ENCODE peak calls at places on chromosomes 7 and 10, in six cellular contexts. I is RWPE2, E is SK-N-SH, P is stomach, G is upper lobe of left lung, Z is IMR-90. J is an unnamed sample. For H3K4me1 and H3K9me3, the result is how much of the 10 kb centered on the place peaks cover.

GRCh38 chr10:90930070-90930837 is 9.4 kb upstream of the ANKRD1 start:
- DNase-seq in I (no peak), E (no peak), P (no peak), G (no peak), Z (peak), J (peak)

GRCh38 chr7:27155816-27156507 is 513 bp downstream of the HOXA7 start:
- DNase-seq in I (peak), E (no peak), P (peak), G (peak), Z (no peak), J (no peak)

GRCh38 chr7:15685358-15686181 is 913 bp downstream of the MEOX2 start:
- DNase-seq in I (no peak), E (peak), P (no peak), G (no peak), Z (peak), J (peak)

GRCh38 chr7:2820508-2820934 is 23.6 kb downstream of the GNA12 start:
- DNase-seq in I (peak), E (no peak), P (peak), G (peak), Z (peak), J (peak)

GRCh38 chr10:51895209-51895608 is 195.8 kb upstream of the CSTF2T start:
- DNase-seq in I (no peak), E (no peak), P (no peak), G (no peak), Z (peak), J (no peak)

GRCh38 chr10:122515022-122515424 is 45.5 kb upstream of the DMBT1 start:
- DNase-seq in I (no peak), E (no peak), P (no peak), G (no peak), Z (no peak), J (no peak)

GRCh38 chr7:42480304-42480665 is 243.3 kb upstream of the GLI3 start:
- DNase-seq in I (no peak), E (no peak), P (no peak), G (no peak), Z (no peak), J (no peak)

GRCh38 chr10:124222298-124223000 is 129.1 kb upstream of the CHST15 start:
- DNase-seq in I (no peak), E (peak), P (no peak), G (no peak), Z (no peak), J (no peak)

GRCh38 chr7:97064972-97065587 is 40.4 kb upstream of the DLX5 start:
- DNase-seq in I (no peak), E (peak), P (no peak), G (no peak), Z (peak), J (peak)

GRCh38 chr7:131307627-131308026 is 20.0 kb upstream of the MKLN1 start:
- DNase-seq in I (no peak), E (no peak), P (no peak), G (no peak), Z (no peak), J (no peak)

GRCh38 chr10:53977262-53977661 is 823.8 kb downstream of the PCDH15 start:
- DNase-seq in I (no peak), E (no peak), P (no peak), G (no peak), Z (no peak), J (no peak)

GRCh38 chr10:123145542-123146012 is 2.4 kb upstream of the HMX2 start:
- DNase-seq in I (no peak), E (peak), P (no peak), G (no peak), Z (no peak), J (no peak)

GRCh38 chr10:106440767-106441166 is 723.7 kb downstream of the SORCS1 start:
- DNase-seq in I (peak), E (no peak), P (no peak), G (no peak), Z (no peak), J (no peak)

GRCh38 chr7:158613481-158613880 is 25.9 kb upstream of the PTPRN2 start:
- DNase-seq in I (no peak), E (no peak), P (no peak), G (no peak), Z (no peak), J (peak)

GRCh38 chr7:49623943-49624342 is 149.5 kb upstream of the VWC2 start:
- DNase-seq in I (no peak), E (no peak), P (no peak), G (no peak), Z (no peak), J (no peak)

GRCh38 chr10:71150811-71151210 is 61.6 kb upstream of the UNC5B start:
- DNase-seq in I (no peak), E (no peak), P (no peak), G (no peak), Z (no peak), J (no peak)

GRCh38 chr10:110344622-110345021 is 39.9 kb upstream of the SMNDC1 start:
- DNase-seq in I (no peak), E (no peak), P (no peak), G (no peak), Z (no peak), J (no peak)

GRCh38 chr7:38427279-38427955 is 154.0 kb upstream of the TARP start:
- DNase-seq in I (no peak), E (no peak), P (no peak), G (no peak), Z (no peak), J (no peak)

GRCh38 chr7:38679419-38679818 is 48.2 kb upstream of the AMPH start:
- DNase-seq in I (no peak), E (no peak), P (no peak), G (no peak), Z (peak), J (no peak)

GRCh38 chr10:10677479-10677878 is 340.2 kb upstream of the CELF2 start:
- DNase-seq in I (no peak), E (peak), P (peak), G (peak), Z (peak), J (peak)

GRCh38 chr10:71888623-71889387 is 37.8 kb upstream of the PSAP start:
- DNase-seq in I (no peak), E (peak), P (peak), G (peak), Z (peak), J (peak)

GRCh38 chr10:12357525-12358151 is 8.3 kb downstream of the CAMK1D start:
- DNase-seq in I (no peak), E (no peak), P (no peak), G (no peak), Z (no peak), J (no peak)

GRCh38 chr10:94238006-94238617 is 124.6 kb downstream of the NOC3L start:
- DNase-seq in I (no peak), E (no peak), P (no peak), G (no peak), Z (no peak), J (no peak)

GRCh38 chr7:31835471-31835870 is 148.5 kb downstream of the PPP1R17 start:
- DNase-seq in I (no peak), E (no peak), P (no peak), G (no peak), Z (no peak), J (no peak)

GRCh38 chr7:25242678-25243077 is 14.4 kb upstream of the NPVF start:
- DNase-seq in I (no peak), E (no peak), P (no peak), G (no peak), Z (no peak), J (no peak)

GRCh38 chr10:74164641-74165529 is 13.9 kb downstream of the ADK start:
- DNase-seq in I (no peak), E (no peak), P (no peak), G (no peak), Z (peak), J (no peak)

GRCh38 chr10:75398630-75399460 is 2.7 kb downstream of the ZNF503 start:
- DNase-seq in I (no peak), E (no peak), P (peak), G (peak), Z (no peak), J (no peak)

GRCh38 chr7:157622408-157623221 is 285.8 kb downstream of the DNAJB6 start:
- DNase-seq in I (no peak), E (no peak), P (no peak), G (no peak), Z (no peak), J (no peak)

GRCh38 chr7:7257899-7258692 is 75.8 kb downstream of the C1GALT1 start:
- DNase-seq in I (no peak), E (no peak), P (no peak), G (no peak), Z (peak), J (no peak)

GRCh38 chr10:85859859-85860258 is 506.7 kb downstream of the GRID1 start:
- DNase-seq in I (no peak), E (no peak), P (no peak), G (no peak), Z (no peak), J (no peak)

GRCh38 chr7:666454-667292 is 59.8 kb upstream of the DNAAF5 start:
- DNase-seq in I (peak), E (no peak), P (no peak), G (no peak), Z (no peak), J (no peak)

GRCh38 chr10:117983961-117984360 is 62.8 kb downstream of the RAB11FIP2 start:
- DNase-seq in I (no peak), E (no peak), P (no peak), G (no peak), Z (no peak), J (no peak)

GRCh38 chr7:6307762-6308161 is 35.3 kb upstream of the CYTH3 start:
- DNase-seq in I (no peak), E (no peak), P (no peak), G (no peak), Z (no peak), J (no peak)

GRCh38 chr10:20058135-20058534 is 241.9 kb downstream of the PLXDC2 start:
- DNase-seq in I (no peak), E (no peak), P (no peak), G (no peak), Z (no peak), J (no peak)

GRCh38 chr7:13982940-13983677 is 6.4 kb downstream of the ETV1 start:
- DNase-seq in I (no peak), E (no peak), P (no peak), G (no peak), Z (no peak), J (no peak)

GRCh38 chr7:13979671-13980438 is 9.6 kb downstream of the ETV1 start:
- DNase-seq in I (no peak), E (no peak), P (no peak), G (no peak), Z (peak), J (peak)

GRCh38 chr7:13981070-13981469 is 8.4 kb downstream of the ETV1 start:
- DNase-seq in I (no peak), E (peak), P (peak), G (peak), Z (peak), J (peak)

GRCh38 chr7:13984831-13985685 is 4.4 kb downstream of the ETV1 start:
- DNase-seq in I (no peak), E (no peak), P (no peak), G (no peak), Z (no peak), J (no peak)

GRCh38 chr7:13980474-13980873 is 9.0 kb downstream of the ETV1 start:
- DNase-seq in I (no peak), E (no peak), P (no peak), G (no peak), Z (no peak), J (peak)
- H3K4me1 ChIP-seq in I (under half), E (under half), P (under half), G (under half), Z (under half), J (half or more)

GRCh38 chr7:115249080-115249479 is 327.2 kb downstream of the MDFIC start:
- DNase-seq in I (no peak), E (no peak), P (no peak), G (no peak), Z (peak), J (no peak)

DNA sequence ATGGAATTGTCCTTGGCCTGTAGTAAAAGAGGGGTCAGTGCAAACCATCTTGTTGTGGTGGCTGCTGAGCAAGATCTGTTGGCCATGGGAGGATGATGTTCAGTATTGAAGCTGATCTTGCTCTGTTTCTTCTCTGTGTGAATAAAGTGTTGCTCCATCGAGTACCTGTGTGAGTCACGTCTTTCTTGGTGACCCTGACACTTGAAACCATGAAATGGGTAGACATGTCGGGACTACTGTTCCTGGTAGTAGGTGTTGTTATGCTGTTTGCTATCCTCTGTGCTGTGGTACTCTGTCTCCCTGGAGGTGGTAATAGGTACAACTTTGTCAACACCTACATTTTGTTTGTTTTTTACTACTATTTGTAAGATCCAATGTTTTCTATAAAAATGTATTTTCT is 330.6 kb downstream of the MDFIC start:
- DNase-seq in I (no peak), E (no peak), P (no peak), G (no peak), Z (no peak), J (no peak)
- TF ChIP-seq CTCF in I (no peak), E (no peak), P (no peak), G (no peak), Z (no peak), J (no peak)

GRCh38 chr10:131316321-131317075 is 5.0 kb upstream of the TCERG1L start:
- DNase-seq in I (no peak), E (no peak), P (no peak), G (no peak), Z (no peak), J (no peak)

GRCh38 chr10:131313377-131313776 is 1.9 kb upstream of the TCERG1L start:
- DNase-seq in I (no peak), E (no peak), P (no peak), G (no peak), Z (no peak), J (no peak)

GRCh38 chr10:131314799-131315198 is 3.3 kb upstream of the TCERG1L start:
- DNase-seq in I (no peak), E (no peak), P (no peak), G (no peak), Z (no peak), J (no peak)

GRCh38 chr10:131314148-131314547 is 2.6 kb upstream of the TCERG1L start:
- DNase-seq in I (no peak), E (no peak), P (no peak), G (no peak), Z (no peak), J (no peak)

GRCh38 chr10:131315343-131315742 is 3.8 kb upstream of the TCERG1L start:
- DNase-seq in I (no peak), E (peak), P (no peak), G (no peak), Z (no peak), J (no peak)
- H3K9me3 ChIP-seq in I (under half), E (under half), P (under half), G (under half), Z (under half), J (under half)

GRCh38 chr10:7412482-7413251 is 1.8 kb upstream of the SFMBT2 start:
- DNase-seq in I (peak), E (peak), P (no peak), G (peak), Z (no peak), J (no peak)

GRCh38 chr10:7409732-7410168 is 1.1 kb downstream of the SFMBT2 start:
- DNase-seq in I (no peak), E (peak), P (no peak), G (no peak), Z (no peak), J (no peak)

GRCh38 chr10:7410800-7411670 is at the start of gene SFMBT2:
- DNase-seq in I (no peak), E (peak), P (peak), G (peak), Z (peak), J (peak)

GRCh38 chr10:7410306-7410799 is 481 bp downstream of the SFMBT2 start:
- DNase-seq in I (peak), E (peak), P (no peak), G (no peak), Z (peak), J (no peak)

GRCh38 chr10:7411671-7412481 is 1.0 kb upstream of the SFMBT2 start:
- DNase-seq in I (no peak), E (peak), P (no peak), G (no peak), Z (no peak), J (no peak)
- H3K4me1 ChIP-seq in I (under half), E (under half), P (under half), G (under half), Z (under half), J (under half)

J was measured in A673.